ENCODE peak calls at places on chromosomes 6 and 20, in seven cellular contexts. C is mesenchymal stem cell, H is mesendoderm, X is H1, W is IMR-90, B is neuronal stem cell, Y is trophoblast cell. K is an unnamed sample.

GRCh38 chr20:32490942-32491763 is 94.0 kb downstream of the NOL4L start:
- DNase-seq in C (no peak), H (no peak), X (no peak), W (no peak), B (no peak), Y (no peak), K (no peak)

GRCh38 chr20:5489596-5489995 is 172.8 kb upstream of the PROKR2 start:
- DNase-seq in C (no peak), H (no peak), X (no peak), W (no peak), B (no peak), Y (no peak), K (no peak)

GRCh38 chr6:114304304-114304887 is 38.4 kb downstream of the HS3ST5 start:
- DNase-seq in C (peak), H (no peak), X (no peak), W (peak), B (no peak), Y (no peak), K (no peak)

GRCh38 chr6:38117281-38117680 is 297.8 kb downstream of the ZFAND3 start:
- DNase-seq in C (no peak), H (no peak), X (no peak), W (peak), B (no peak), Y (no peak), K (no peak)

GRCh38 chr6:150195996-150196417 is 53.2 kb downstream of the PPP1R14C start:
- DNase-seq in C (peak), H (no peak), X (no peak), W (no peak), B (no peak), Y (no peak), K (no peak)

GRCh38 chr20:64033981-64034493 is 1.9 kb upstream of the C20orf204 start:
- DNase-seq in C (no peak), H (no peak), X (no peak), W (no peak), B (no peak), Y (no peak), K (no peak)

GRCh38 chr6:21898107-21898796 is 304.7 kb downstream of the SOX4 start:
- DNase-seq in C (no peak), H (peak), X (no peak), W (peak), B (no peak), Y (no peak), K (no peak)

GRCh38 chr6:165939601-165940290 is 227.9 kb downstream of the TBXT start:
- DNase-seq in C (no peak), H (no peak), X (no peak), W (no peak), B (no peak), Y (peak), K (no peak)

GRCh38 chr6:149037026-149037734 is 280.3 kb upstream of the TAB2 start:
- DNase-seq in C (no peak), H (no peak), X (no peak), W (peak), B (peak), Y (no peak), K (no peak)

GRCh38 chr6:125196613-125197012 is 43.0 kb downstream of the TPD52L1 start:
- DNase-seq in C (no peak), H (no peak), X (no peak), W (no peak), B (no peak), Y (no peak), K (no peak)

GRCh38 chr6:26421259-26422144 is 18.8 kb upstream of the BTN3A3 start:
- DNase-seq in C (peak), H (peak), X (peak), W (peak), B (peak), Y (peak), K (peak)

GRCh38 chr20:48197034-48197433 is 411.8 kb upstream of the SULF2 start:
- DNase-seq in C (no peak), H (no peak), X (no peak), W (no peak), B (no peak), Y (no peak), K (no peak)

GRCh38 chr6:139265512-139266190 is 26.1 kb downstream of the TXLNB start:
- DNase-seq in C (no peak), H (no peak), X (no peak), W (no peak), B (no peak), Y (no peak), K (no peak)

GRCh38 chr20:48841861-48842529 is 14.2 kb upstream of the PREX1 start:
- DNase-seq in C (peak), H (no peak), X (no peak), W (peak), B (no peak), Y (no peak), K (no peak)

GRCh38 chr6:70369332-70369950 is 43.9 kb upstream of the FAM135A start:
- DNase-seq in C (peak), H (peak), X (peak), W (peak), B (peak), Y (peak), K (peak)

GRCh38 chr20:25248501-25249172 is 752 bp downstream of the PYGB start:
- DNase-seq in C (peak), H (peak), X (no peak), W (peak), B (peak), Y (no peak), K (peak)

GRCh38 chr6:2843138-2843740 is 1.6 kb upstream of the SERPINB1 start:
- DNase-seq in C (no peak), H (no peak), X (no peak), W (no peak), B (no peak), Y (no peak), K (no peak)

GRCh38 chr20:9508240-9508661 is 6.1 kb upstream of the LAMP5 start:
- DNase-seq in C (no peak), H (no peak), X (peak), W (no peak), B (no peak), Y (no peak), K (no peak)

GRCh38 chr6:69231983-69232382 is 564.8 kb downstream of the LMBRD1 start:
- DNase-seq in C (no peak), H (no peak), X (no peak), W (no peak), B (no peak), Y (no peak), K (no peak)

GRCh38 chr6:144122861-144123260 is 27.5 kb upstream of the STX11 start:
- DNase-seq in C (no peak), H (no peak), X (no peak), W (no peak), B (no peak), Y (no peak), K (no peak)

GRCh38 chr6:168263351-168263905 is 56.1 kb downstream of the DACT2 start:
- DNase-seq in C (no peak), H (no peak), X (no peak), W (no peak), B (no peak), Y (no peak), K (no peak)

GRCh38 chr20:56554869-56555268 is 21.8 kb downstream of the FAM209B start:
- DNase-seq in C (peak), H (peak), X (no peak), W (peak), B (no peak), Y (peak), K (peak)

GRCh38 chr6:110552076-110552475 is 75.7 kb upstream of the SLC22A16 start:
- DNase-seq in C (no peak), H (no peak), X (no peak), W (no peak), B (no peak), Y (no peak), K (no peak)

GRCh38 chr6:143838395-143838794 is 4.7 kb upstream of the LTV1 start:
- DNase-seq in C (no peak), H (no peak), X (no peak), W (no peak), B (no peak), Y (no peak), K (no peak)

GRCh38 chr6:70112686-70113570 is 190.0 kb downstream of the COL9A1 start:
- DNase-seq in C (no peak), H (peak), X (no peak), W (no peak), B (no peak), Y (no peak), K (no peak)

GRCh38 chr6:88922775-88923548 is 40.5 kb downstream of the RNGTT start:
- DNase-seq in C (peak), H (no peak), X (no peak), W (peak), B (no peak), Y (no peak), K (no peak)

GRCh38 chr6:10418862-10419748 is 4.2 kb upstream of the TFAP2A start:
- DNase-seq in C (no peak), H (peak), X (peak), W (peak), B (no peak), Y (peak), K (peak)

GRCh38 chr6:64121166-64121565 is 485.6 kb downstream of the PHF3 start:
- DNase-seq in C (no peak), H (no peak), X (no peak), W (no peak), B (no peak), Y (no peak), K (no peak)

GRCh38 chr6:169079650-169080049 is 174.0 kb downstream of the THBS2 start:
- DNase-seq in C (no peak), H (no peak), X (no peak), W (no peak), B (no peak), Y (no peak), K (no peak)

GRCh38 chr6:56649053-56649769 is 6.5 kb upstream of the DST start:
- DNase-seq in C (peak), H (no peak), X (no peak), W (no peak), B (no peak), Y (no peak), K (no peak)

GRCh38 chr6:42276008-42276890 is 58.6 kb upstream of the MRPS10 start:
- DNase-seq in C (peak), H (no peak), X (no peak), W (no peak), B (no peak), Y (no peak), K (no peak)

GRCh38 chr6:80508885-80509630 is 402.6 kb downstream of the BCKDHB start:
- DNase-seq in C (peak), H (no peak), X (no peak), W (peak), B (no peak), Y (no peak), K (no peak)

GRCh38 chr6:122098091-122098769 is 301.2 kb upstream of the HSF2 start:
- DNase-seq in C (peak), H (no peak), X (no peak), W (no peak), B (no peak), Y (no peak), K (no peak)

GRCh38 chr6:86256615-86257187 is 614.0 kb upstream of the SYNCRIP start:
- DNase-seq in C (no peak), H (no peak), X (no peak), W (no peak), B (no peak), Y (no peak), K (no peak)

GRCh38 chr20:54063998-54064676 is 6.3 kb downstream of the BCAS1 start:
- DNase-seq in C (no peak), H (no peak), X (no peak), W (no peak), B (no peak), Y (no peak), K (no peak)

GRCh38 chr6:82057846-82058554 is 189.5 kb downstream of the IBTK start:
- DNase-seq in C (no peak), H (no peak), X (no peak), W (peak), B (no peak), Y (no peak), K (no peak)

GRCh38 chr6:136772685-136773472 is 19.4 kb downstream of the MAP3K5 start:
- DNase-seq in C (no peak), H (peak), X (no peak), W (no peak), B (no peak), Y (peak), K (peak)

DNA sequence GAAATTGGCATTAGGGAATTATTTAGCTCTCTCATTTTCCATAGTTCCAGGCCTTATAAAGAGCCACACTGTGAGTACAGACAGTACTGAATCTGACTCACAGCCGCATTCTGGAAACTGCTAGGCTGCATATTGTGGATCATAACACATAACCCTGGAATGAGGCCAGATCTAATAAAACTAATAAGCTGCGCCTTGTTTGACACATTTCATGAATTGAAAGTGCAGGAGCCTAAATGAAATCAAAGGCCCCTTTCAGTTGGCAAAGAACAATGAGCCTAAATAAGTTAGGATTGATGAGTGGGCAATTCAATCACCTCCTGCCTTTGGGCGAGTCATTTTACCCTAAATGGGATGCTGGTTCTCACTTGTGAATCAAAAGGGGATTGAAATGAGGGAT is 308.5 kb downstream of the PACRG start:
- DNase-seq in C (no peak), H (no peak), X (no peak), W (no peak), B (no peak), Y (no peak), K (no peak)
- H2BK5ac ChIP-seq in C (no peak), H (no peak), X (no peak), W (no peak), B (no peak), Y (no peak), K (no peak)

DNA sequence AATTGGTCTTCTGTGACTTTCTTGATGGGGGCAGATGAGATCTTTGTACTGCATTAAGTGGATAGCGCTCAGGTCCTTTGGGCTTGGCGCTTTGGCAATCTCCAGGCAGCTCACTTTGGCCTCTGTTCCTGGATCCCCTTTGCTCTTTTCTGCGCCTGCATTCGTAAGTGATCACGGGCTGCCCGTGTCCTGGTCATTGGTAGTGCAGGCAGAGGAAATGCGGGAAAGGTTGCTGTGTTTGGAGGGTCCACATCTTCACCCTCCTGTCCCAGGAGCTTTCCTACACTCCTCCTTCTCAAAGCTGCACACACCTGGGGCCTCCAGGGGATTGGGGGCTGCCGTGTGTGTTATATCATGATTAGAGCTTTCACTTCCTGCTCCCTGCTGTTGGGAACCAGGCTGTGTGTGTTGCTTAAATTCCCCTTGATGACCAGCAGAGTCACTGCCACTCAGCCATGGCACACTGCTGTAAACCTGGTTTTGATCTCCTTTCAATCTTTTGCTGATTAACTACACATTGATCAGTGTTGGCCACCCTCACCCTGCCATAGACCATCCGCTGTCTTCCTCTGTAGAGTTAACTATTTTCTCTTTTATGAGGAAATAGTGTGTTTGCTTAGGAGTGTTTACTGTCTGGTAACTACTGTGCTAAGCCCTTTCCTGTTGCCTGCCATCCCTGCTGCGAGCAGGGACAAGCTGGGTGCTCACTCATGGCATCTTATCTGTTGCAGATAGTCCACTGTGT is 13.0 kb upstream of the SNHG17 start:
- DNase-seq in C (no peak), H (peak), X (no peak), W (no peak), B (no peak), Y (no peak), K (no peak)
- H3K18ac ChIP-seq in C (no peak), H (no peak), X (no peak), W (no peak), B (no peak), Y (no peak), K (no peak)

DNA sequence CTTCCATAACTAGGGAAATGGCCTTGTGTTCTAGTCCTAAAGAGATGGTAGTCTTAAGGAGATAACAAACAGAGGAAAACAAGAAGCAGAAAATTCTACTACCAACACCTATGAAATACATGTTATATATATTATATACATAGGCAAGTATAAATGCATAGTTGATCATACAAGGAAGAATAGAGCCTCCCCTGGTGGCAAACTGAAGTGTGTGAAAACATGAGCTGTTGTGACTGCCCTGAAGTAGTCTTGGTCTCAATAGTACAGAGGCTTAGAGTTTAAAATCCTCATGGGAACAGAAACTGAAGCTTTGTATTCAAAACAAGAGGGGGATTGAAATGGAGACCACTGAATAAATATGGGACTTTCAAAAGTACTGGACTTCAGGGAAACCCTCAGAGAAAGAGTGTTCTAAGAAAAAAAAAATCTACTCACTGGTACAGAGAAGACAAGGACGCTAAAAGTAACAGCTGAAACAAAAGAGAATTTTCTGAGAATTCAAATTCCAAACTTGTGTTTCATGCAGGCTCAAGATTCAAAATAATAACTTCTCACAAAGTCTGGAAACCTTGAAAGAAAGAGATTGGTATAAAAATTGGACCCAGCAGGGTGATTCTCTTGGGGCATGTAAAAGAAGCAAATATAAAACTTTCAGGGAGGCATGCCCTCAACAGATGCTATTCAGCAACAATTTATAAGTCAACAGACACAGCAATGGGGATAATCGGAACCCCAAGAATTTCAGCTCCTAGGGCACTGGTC is 59.7 kb upstream of the SAMD3 start:
- DNase-seq in C (peak), H (peak), X (no peak), W (peak), B (no peak), Y (no peak), K (no peak)
- H2BK5ac ChIP-seq in C (no peak), H (no peak), X (peak), W (no peak), B (no peak), Y (no peak), K (no peak)

GRCh38 chr20:42957014-42957694 is 232.6 kb downstream of the PTPRT start:
- DNase-seq in C (no peak), H (no peak), X (no peak), W (no peak), B (no peak), Y (no peak), K (no peak)

GRCh38 chr20:42958367-42959112 is 231.2 kb downstream of the PTPRT start:
- DNase-seq in C (no peak), H (no peak), X (no peak), W (no peak), B (no peak), Y (no peak), K (no peak)

GRCh38 chr20:42959996-42960395 is 229.7 kb downstream of the PTPRT start:
- DNase-seq in C (no peak), H (no peak), X (no peak), W (no peak), B (no peak), Y (no peak), K (no peak)

GRCh38 chr20:42963796-42964195 is 225.9 kb downstream of the PTPRT start:
- DNase-seq in C (no peak), H (peak), X (no peak), W (no peak), B (no peak), Y (no peak), K (no peak)

GRCh38 chr20:42961771-42962170 is 227.9 kb downstream of the PTPRT start:
- DNase-seq in C (no peak), H (peak), X (no peak), W (no peak), B (no peak), Y (no peak), K (peak)
- H3K18ac ChIP-seq in C (no peak), H (no peak), X (no peak), W (no peak), B (no peak), Y (no peak), K (no peak)

K was measured in H9.